ENCODE peak calls at places on chromosomes 5 and 9, in eight cellular contexts. B, W, E, J, R, N, X and F are unnamed samples.

GRCh38 chr5:61245486-61245885 is 83.2 kb upstream of the SMIM15 start:
- DNase-seq in W (no peak), N (no peak), J (no peak), B (peak; percentile 13), E (no peak), X (no peak), R (no peak), F (no peak)

GRCh38 chr9:6644346-6645152 is 980 bp downstream of the GLDC start:
- DNase-seq in R (no peak), N (no peak), W (no peak), E (no peak), J (no peak), X (no peak), B (no peak), F (no peak)

GRCh38 chr9:37730256-37730655 is 23.3 kb upstream of the TRMT10B start:
- DNase-seq in W (no peak), R (no peak), X (no peak), N (no peak), J (peak; percentile 9), B (peak; percentile 40), E (no peak), F (no peak)

GRCh38 chr5:116702776-116703175 is 128.2 kb upstream of the SEMA6A start:
- DNase-seq in N (no peak), J (no peak), R (no peak), B (peak; percentile 68), X (no peak), W (no peak), E (no peak), F (no peak)

GRCh38 chr9:95383198-95383673 is 65.7 kb upstream of the FANCC start:
- DNase-seq in R (peak; percentile 16), N (no peak), B (peak; percentile 41), W (no peak), J (peak; percentile 36), E (no peak), X (no peak), F (no peak)

GRCh38 chr9:124078641-124079040 is 67.1 kb downstream of the LHX2 start:
- DNase-seq in X (no peak), R (no peak), E (no peak), B (peak; percentile 35), N (no peak), W (no peak), J (peak; percentile 49), F (no peak)

GRCh38 chr5:143714629-143715028 is 97.3 kb upstream of the HMHB1 start:
- DNase-seq in E (peak; percentile 12), J (no peak), R (no peak), W (no peak), X (no peak), N (no peak), B (peak; percentile 46), F (no peak)

GRCh38 chr5:61290815-61291214 is 41.2 kb upstream of the ZSWIM6 start:
- DNase-seq in R (no peak), J (no peak), B (peak; percentile 66), X (no peak), N (no peak), W (no peak), E (no peak), F (no peak)

DNA sequence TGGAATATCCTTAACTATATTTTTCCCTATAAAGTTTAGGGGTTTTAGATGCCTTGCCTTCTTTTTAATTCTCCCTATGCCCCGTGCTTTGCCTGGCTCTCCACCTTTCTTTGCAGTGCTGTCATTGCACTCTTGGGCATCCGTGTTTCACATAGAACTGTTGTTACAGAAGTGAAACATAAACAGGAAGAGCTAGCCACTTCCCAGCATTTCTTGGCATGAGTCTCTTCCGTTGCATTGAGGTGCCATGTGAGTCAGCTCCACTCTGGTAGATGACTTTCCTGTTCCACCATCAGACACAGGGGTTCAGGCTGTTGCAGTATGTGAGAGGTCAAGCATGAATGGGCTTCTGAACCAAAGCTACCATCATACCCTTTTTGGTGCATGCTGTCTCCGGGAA is 73.4 kb downstream of the ANGPTL2 start:
- DNase-seq in R (peak; percentile 81), J (peak; percentile 86), E (no peak), X (peak; percentile 76), W (no peak), N (no peak), B (peak; percentile 96), F (peak; percentile 51)
- TF ChIP-seq CTCF in R (peak; percentile 53), J (peak; percentile 28), E (peak; percentile 27), X (peak; percentile 5), W (no peak), N (no peak), B (peak; percentile 15), F (no peak)

GRCh38 chr5:141223112-141223783 is at the start of gene PCDHB14:
- DNase-seq in R (no peak), E (no peak), X (no peak), N (no peak), B (peak; percentile 13), J (peak; percentile 7), W (no peak), F (no peak)
- TF ChIP-seq CTCF in R (no peak), E (peak; percentile 22), X (no peak), N (peak; percentile 38), B (no peak), J (no peak), W (no peak), F (peak; percentile 33)

GRCh38 chr5:155147222-155147621 is 133.7 kb downstream of the KIF4B start:
- DNase-seq in X (no peak), W (no peak), R (no peak), J (no peak), E (no peak), B (no peak), N (no peak), F (no peak)
- TF ChIP-seq CTCF in X (no peak), W (peak; percentile 7), R (peak; percentile 35), J (peak; percentile 30), E (no peak), B (no peak), N (no peak), F (peak; percentile 29)

DNA sequence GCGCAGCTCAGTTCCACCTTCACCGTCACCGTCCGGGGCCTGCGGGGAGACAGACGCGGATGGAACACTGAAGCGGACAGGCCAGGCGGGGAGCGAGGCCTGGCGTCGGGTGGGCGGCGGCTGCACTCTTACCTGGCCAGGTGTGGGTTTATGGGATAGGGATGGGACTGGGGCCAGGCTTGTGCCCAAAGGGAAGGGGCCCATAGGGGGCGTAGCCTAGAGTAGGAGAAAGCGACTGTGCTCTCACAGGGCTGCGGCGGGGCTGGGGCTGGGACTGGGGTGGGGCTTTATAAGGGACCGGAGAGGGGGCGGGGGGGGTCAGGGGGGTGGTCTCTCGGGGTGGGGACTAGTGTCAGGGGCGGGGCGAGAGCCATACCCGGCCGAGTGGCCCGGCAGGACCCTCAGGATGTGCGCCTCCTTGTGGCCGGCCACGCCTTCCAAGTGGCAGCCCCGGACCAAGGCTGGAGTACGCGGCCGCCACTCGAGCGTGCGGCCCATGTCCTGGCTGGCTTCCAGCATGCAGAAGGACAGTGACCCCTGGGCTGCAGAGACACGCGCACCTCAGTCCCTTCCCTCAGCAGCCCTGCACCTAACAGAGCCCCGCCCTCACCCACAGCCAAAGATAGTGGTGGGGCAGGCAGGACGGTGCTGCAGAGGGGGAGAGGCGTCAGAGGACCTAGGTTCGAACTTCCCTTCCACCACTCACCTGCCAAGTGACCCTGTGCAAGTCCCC is 22.8 kb downstream of the FPGS start:
- DNase-seq in W (no peak), N (no peak), X (no peak), J (no peak), B (no peak), R (no peak), E (no peak), F (peak; percentile 21)
- TF ChIP-seq CTCF in W (peak; percentile 23), N (no peak), X (peak; percentile 24), J (no peak), B (peak; percentile 59), R (peak; percentile 61), E (peak; percentile 39), F (no peak)

GRCh38 chr9:121744687-121745395 is 93.4 kb downstream of the DAB2IP start:
- DNase-seq in R (peak; percentile 29), X (no peak), J (no peak), N (no peak), E (no peak), B (no peak), W (no peak), F (peak; percentile 25)
- TF ChIP-seq CTCF in R (no peak), X (no peak), J (no peak), N (no peak), E (no peak), B (no peak), W (no peak), F (no peak)